ENCODE peak calls at places on chromosomes 16 and 17, in eight cellular contexts. P is H7; R is NAMALWA; B is H9; Y is fibroblast of mammary gland; M is CD8-positive, alpha-beta T cell; I is erythroblast; N is HFFc6. S is an unnamed sample.

GRCh38 chr17:81044764-81045589 is 10.0 kb downstream of the BAIAP2 start:
- DNase-seq in I (peak; percentile 58), N (peak; percentile 82), M (no peak), Y (peak; percentile 60), P (no peak), B (no peak), R (no peak), S (no peak)

GRCh38 chr17:36182176-36183000 is 6.0 kb upstream of the TBC1D3B start:
- DNase-seq in B (peak; percentile 87), R (no peak), N (no peak), P (no peak), Y (peak; percentile 18), I (no peak), M (no peak), S (no peak)

GRCh38 chr16:5062790-5063765 is 2.7 kb downstream of the C16orf89 start:
- DNase-seq in I (no peak), B (no peak), M (no peak), N (no peak), Y (no peak), R (peak; percentile 35), P (peak; percentile 48), S (no peak)

GRCh38 chr16:51161440-51162195 is 10.5 kb upstream of the SALL1 start:
- DNase-seq in Y (peak; percentile 55), N (peak; percentile 35), B (no peak), M (no peak), R (no peak), I (peak; percentile 40), P (no peak), S (no peak)

GRCh38 chr16:67017451-67017750 is 11.5 kb upstream of the CBFB start:
- DNase-seq in I (no peak), B (no peak), R (no peak), N (no peak), P (peak; percentile 10), Y (no peak), M (no peak), S (no peak)

GRCh38 chr17:32533296-32533695 is 46.5 kb downstream of the CDK5R1 start:
- DNase-seq in Y (no peak), R (no peak), I (no peak), B (no peak), P (no peak), N (no peak), M (no peak), S (no peak)

GRCh38 chr17:40071720-40072480 is 9.1 kb downstream of the THRA start:
- DNase-seq in P (peak; percentile 36), R (no peak), Y (no peak), B (peak; percentile 28), M (no peak), N (no peak), I (peak; percentile 74), S (no peak)

GRCh38 chr16:86059253-86060171 is 160.6 kb downstream of the IRF8 start:
- DNase-seq in M (no peak), R (no peak), N (no peak), B (no peak), Y (no peak), I (no peak), P (no peak), S (no peak)

GRCh38 chr17:1617620-1618174 is 10.9 kb downstream of the SLC43A2 start:
- DNase-seq in R (no peak), M (no peak), I (peak; percentile 61), P (peak; percentile 28), B (no peak), N (no peak), Y (peak; percentile 79), S (no peak)

GRCh38 chr16:9012848-9013507 is 49.3 kb upstream of the USP7 start:
- DNase-seq in N (no peak), Y (no peak), I (peak; percentile 16), R (no peak), M (no peak), B (peak; percentile 93), P (peak; percentile 94), S (peak; percentile 84)

GRCh38 chr17:76193616-76194015 is 46.7 kb downstream of the RNF157 start:
- DNase-seq in Y (no peak), P (no peak), R (no peak), M (no peak), I (no peak), N (no peak), B (no peak), S (no peak)

GRCh38 chr17:57927048-57927723 is 28.0 kb downstream of the CUEDC1 start:
- DNase-seq in B (no peak), N (peak; percentile 50), R (no peak), I (no peak), M (no peak), P (peak; percentile 79), Y (peak; percentile 78), S (peak; percentile 60)

GRCh38 chr17:2710804-2711607 is 558 bp downstream of the CLUH start:
- DNase-seq in M (no peak), I (peak; percentile 60), B (no peak), Y (no peak), N (no peak), P (peak; percentile 87), R (peak; percentile 29), S (peak; percentile 52)

GRCh38 chr16:1961651-1962067 is 2.3 kb downstream of the NDUFB10 start:
- DNase-seq in B (no peak), I (no peak), M (no peak), Y (no peak), P (peak; percentile 77), N (no peak), R (peak; percentile 58), S (no peak)

GRCh38 chr17:76036497-76037380 is 9.6 kb upstream of the EVPL start:
- DNase-seq in R (no peak), M (no peak), Y (no peak), N (no peak), I (no peak), B (no peak), P (peak; percentile 81), S (peak; percentile 67)

GRCh38 chr16:47143677-47144558 is at the start of gene NETO2:
- DNase-seq in R (no peak), P (peak; percentile 84), M (peak; percentile 41), N (peak; percentile 7), B (peak; percentile 75), Y (peak; percentile 49), I (peak; percentile 78), S (peak; percentile 79)

GRCh38 chr17:9890124-9890523 is 14.9 kb downstream of the RCVRN start:
- DNase-seq in B (peak; percentile 95), P (peak; percentile 94), Y (peak; percentile 34), I (peak; percentile 58), N (peak; percentile 10), M (no peak), R (peak; percentile 36), S (peak; percentile 91)

GRCh38 chr16:73951541-73951940 is 345.1 kb upstream of the PSMD7 start:
- DNase-seq in Y (no peak), I (no peak), R (no peak), N (no peak), B (no peak), P (peak; percentile 35), M (no peak), S (no peak)

GRCh38 chr17:6109541-6109940 is 39.4 kb downstream of the WSCD1 start:
- DNase-seq in N (no peak), B (no peak), Y (no peak), P (no peak), M (no peak), I (no peak), R (no peak), S (no peak)

GRCh38 chr16:592518-593306 is 2.8 kb downstream of the RAB40C start:
- DNase-seq in Y (peak; percentile 36), M (no peak), P (no peak), B (no peak), I (no peak), N (no peak), R (no peak), S (no peak)

GRCh38 chr17:50258647-50259483 is 15.4 kb upstream of the TMEM92 start:
- DNase-seq in N (peak; percentile 56), B (peak; percentile 41), Y (peak; percentile 70), R (no peak), I (no peak), M (no peak), P (peak; percentile 68), S (no peak)

GRCh38 chr17:66210208-66210574 is 18.3 kb upstream of the CEP112 start:
- DNase-seq in P (no peak), I (no peak), Y (no peak), M (no peak), N (no peak), R (no peak), B (no peak), S (no peak)

GRCh38 chr17:78137392-78138203 is 7.0 kb downstream of the TMC8 start:
- DNase-seq in B (peak; percentile 81), I (peak; percentile 47), N (no peak), M (no peak), Y (no peak), P (peak; percentile 83), R (peak; percentile 49), S (no peak)

GRCh38 chr17:32723310-32723955 is 153.5 kb downstream of the MYO1D start:
- DNase-seq in Y (no peak), M (no peak), R (no peak), B (no peak), P (no peak), I (peak; percentile 56), N (no peak), S (no peak)

GRCh38 chr16:2761886-2762583 is 9.6 kb downstream of the SRRM2 start:
- DNase-seq in Y (no peak), N (no peak), B (no peak), I (no peak), M (no peak), R (no peak), P (no peak), S (no peak)

GRCh38 chr17:78396436-78397335 is 18.2 kb downstream of the PGS1 start:
- DNase-seq in R (no peak), I (no peak), B (no peak), P (no peak), N (no peak), M (no peak), Y (peak; percentile 68), S (no peak)

GRCh38 chr17:70775667-70776066 is 606.3 kb downstream of the KCNJ2 start:
- DNase-seq in N (no peak), M (no peak), I (no peak), B (no peak), Y (no peak), R (peak; percentile 13), P (no peak), S (no peak)

GRCh38 chr16:88337021-88337420 is 45.7 kb upstream of the ZNF469 start:
- DNase-seq in R (no peak), M (no peak), I (no peak), B (no peak), N (no peak), Y (peak; percentile 30), P (no peak), S (no peak)

S was measured in iPS-NIHi11.